ENCODE peak calls at places on chromosomes 6 and 20, in six cellular contexts. T, J, F, W, B and H are unnamed samples.

GRCh38 chr6:125781307-125781868 is 9.4 kb upstream of the NCOA7 start:
- DNase-seq in T (peak), J (peak), F (peak), W (no peak), B (peak), H (no peak)

GRCh38 chr6:100704941-100705340 is 176.2 kb downstream of the ASCC3 start:
- DNase-seq in T (no peak), J (peak), F (no peak), W (no peak), B (no peak), H (no peak)

GRCh38 chr20:48738399-48739304 is 89.1 kb downstream of the PREX1 start:
- DNase-seq in T (peak), J (no peak), F (no peak), W (no peak), B (no peak), H (no peak)

GRCh38 chr6:166614589-166614988 is 12.5 kb downstream of the RPS6KA2 start:
- DNase-seq in T (no peak), J (no peak), F (no peak), W (no peak), B (peak), H (no peak)

GRCh38 chr6:16694789-16695188 is 66.5 kb downstream of the ATXN1 start:
- DNase-seq in T (peak), J (no peak), F (no peak), W (no peak), B (no peak), H (no peak)

GRCh38 chr6:8065519-8065911 is 1.3 kb upstream of the BLOC1S5 start:
- DNase-seq in T (peak), J (no peak), F (no peak), W (no peak), B (no peak), H (no peak)

GRCh38 chr6:90388395-90388794 is 91.8 kb upstream of the BACH2 start:
- DNase-seq in T (no peak), J (no peak), F (no peak), W (no peak), B (no peak), H (no peak)

GRCh38 chr20:17542993-17543412 is 11.8 kb upstream of the BFSP1 start:
- DNase-seq in T (no peak), J (peak), F (peak), W (no peak), B (no peak), H (peak)

GRCh38 chr6:109922851-109923250 is 55.3 kb upstream of the GPR6 start:
- DNase-seq in T (no peak), J (peak), F (no peak), W (no peak), B (no peak), H (no peak)

GRCh38 chr6:85580104-85580877 is 13.4 kb downstream of the SNX14 start:
- DNase-seq in T (no peak), J (no peak), F (peak), W (no peak), B (no peak), H (peak)

GRCh38 chr6:170200458-170200891 is 90.4 kb downstream of the DLL1 start:
- DNase-seq in T (no peak), J (peak), F (peak), W (no peak), B (peak), H (peak)

GRCh38 chr6:26296857-26297648 is 67.9 kb upstream of the BTN3A2 start:
- DNase-seq in T (no peak), J (peak), F (no peak), W (no peak), B (no peak), H (peak)

GRCh38 chr20:44019638-44020335 is 105.1 kb downstream of the TOX2 start:
- DNase-seq in T (no peak), J (peak), F (peak), W (no peak), B (no peak), H (no peak)

GRCh38 chr20:57428611-57429496 is 37.7 kb downstream of the RBM38 start:
- DNase-seq in T (no peak), J (no peak), F (no peak), W (peak), B (no peak), H (no peak)

GRCh38 chr20:56433221-56433879 is 21.3 kb downstream of the CASS4 start:
- DNase-seq in T (no peak), J (no peak), F (peak), W (no peak), B (peak), H (no peak)

GRCh38 chr6:117022774-117023173 is 145.7 kb downstream of the RFX6 start:
- DNase-seq in T (no peak), J (no peak), F (no peak), W (no peak), B (no peak), H (peak)

GRCh38 chr6:35494161-35494563 is 2.7 kb downstream of the TEAD3 start:
- DNase-seq in T (no peak), J (no peak), F (no peak), W (no peak), B (no peak), H (no peak)

GRCh38 chr6:127186889-127187288 is 68.4 kb downstream of the RSPO3 start:
- DNase-seq in T (peak), J (no peak), F (no peak), W (peak), B (peak), H (peak)

GRCh38 chr6:105892577-105893262 is 193.4 kb upstream of the PRDM1 start:
- DNase-seq in T (peak), J (no peak), F (peak), W (no peak), B (no peak), H (peak)

GRCh38 chr20:44467289-44467883 is 8.3 kb upstream of the TTPAL start:
- DNase-seq in T (no peak), J (peak), F (no peak), W (no peak), B (no peak), H (peak)

GRCh38 chr20:35146299-35146921 is 726 bp downstream of the EDEM2 start:
- DNase-seq in T (no peak), J (no peak), F (no peak), W (peak), B (no peak), H (peak)

GRCh38 chr20:21272279-21272678 is 30.9 kb upstream of the XRN2 start:
- DNase-seq in T (no peak), J (no peak), F (peak), W (no peak), B (no peak), H (no peak)

GRCh38 chr20:32966881-32967781 is 37.1 kb downstream of the SUN5 start:
- DNase-seq in T (peak), J (no peak), F (no peak), W (no peak), B (no peak), H (no peak)

GRCh38 chr6:29975561-29975907 is 33.2 kb downstream of the HLA-A start:
- DNase-seq in T (no peak), J (no peak), F (no peak), W (no peak), B (no peak), H (no peak)

GRCh38 chr6:116884530-116884929 is 7.5 kb downstream of the RFX6 start:
- DNase-seq in T (no peak), J (no peak), F (no peak), W (no peak), B (no peak), H (no peak)

GRCh38 chr6:34473967-34474366 is 8.1 kb downstream of the PACSIN1 start:
- DNase-seq in T (no peak), J (no peak), F (no peak), W (no peak), B (no peak), H (no peak)

GRCh38 chr6:28203201-28203600 is 21.9 kb upstream of the ZSCAN9 start:
- DNase-seq in T (no peak), J (no peak), F (no peak), W (no peak), B (no peak), H (no peak)

GRCh38 chr6:161414800-161415199 is 140.9 kb upstream of the AGPAT4 start:
- DNase-seq in T (no peak), J (no peak), F (no peak), W (no peak), B (no peak), H (no peak)

GRCh38 chr6:92577077-92577719 is 842.2 kb downstream of the EPHA7 start:
- DNase-seq in T (no peak), J (peak), F (peak), W (no peak), B (no peak), H (no peak)

GRCh38 chr6:84908304-84908904 is 144.0 kb upstream of the TBX18 start:
- DNase-seq in T (no peak), J (no peak), F (no peak), W (no peak), B (no peak), H (no peak)

GRCh38 chr20:58651823-58652605 is 931 bp downstream of the STX16 start:
- DNase-seq in T (peak), J (peak), F (peak), W (peak), B (peak), H (peak)

GRCh38 chr6:106377061-106377540 is 16.6 kb downstream of the CRYBG1 start:
- DNase-seq in T (no peak), J (peak), F (peak), W (no peak), B (no peak), H (peak)

GRCh38 chr6:158630944-158631616 is 13.5 kb downstream of the DYNLT1 start:
- DNase-seq in T (no peak), J (peak), F (peak), W (peak), B (peak), H (peak)

GRCh38 chr6:56514395-56514794 is 128.3 kb downstream of the DST start:
- DNase-seq in T (no peak), J (peak), F (no peak), W (no peak), B (no peak), H (no peak)

GRCh38 chr20:8082999-8083398 is 49.1 kb upstream of the PLCB1 start:
- DNase-seq in T (no peak), J (peak), F (peak), W (no peak), B (no peak), H (no peak)

DNA sequence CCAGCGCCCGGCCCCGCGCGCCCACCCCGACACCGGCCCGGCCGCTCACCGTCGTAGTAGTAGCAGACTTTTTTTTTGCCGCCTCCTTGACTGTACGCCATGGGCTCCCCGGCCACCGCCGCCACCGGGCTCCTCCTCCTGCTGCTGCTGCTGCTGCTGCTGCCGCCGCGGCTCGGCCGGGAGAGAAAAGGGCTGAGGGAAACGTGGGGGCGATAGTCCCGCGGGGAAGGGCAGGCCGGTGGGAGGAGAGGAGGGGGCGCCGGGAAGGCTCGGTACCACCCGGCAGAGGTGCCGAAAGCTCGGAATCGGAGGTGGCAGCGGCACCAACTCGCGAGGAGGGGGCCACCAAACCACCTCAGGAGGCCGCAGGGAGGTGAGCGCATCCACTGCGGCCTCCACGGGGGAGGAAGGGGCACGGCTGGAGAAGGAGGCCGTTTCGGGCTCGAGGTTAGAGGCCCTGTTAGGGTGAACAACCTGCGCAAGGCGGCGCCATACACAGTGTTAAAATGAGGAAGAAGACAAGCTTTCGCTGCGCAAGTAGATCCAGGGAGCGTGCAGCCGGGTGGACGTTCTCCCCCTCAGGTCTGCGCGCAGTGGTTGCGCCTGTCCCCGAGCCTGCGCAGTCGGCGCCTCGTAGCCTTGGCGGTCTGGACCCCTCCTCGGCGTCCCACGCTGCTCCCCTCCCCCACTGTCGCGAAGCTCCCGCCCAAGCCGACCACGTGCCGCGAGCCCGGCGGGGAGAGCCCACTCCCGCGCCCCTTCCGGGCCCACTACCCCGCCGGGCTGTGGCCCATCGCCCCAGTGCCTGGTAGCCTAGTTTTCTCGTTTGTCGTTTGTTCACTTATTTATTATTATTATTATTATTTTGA is at the start of gene HDAC2:
- DNase-seq in T (peak), J (peak), F (peak), W (peak), B (peak), H (peak)
- TF ChIP-seq CTCF in T (no peak), J (no peak), F (no peak), W (no peak), B (no peak), H (no peak)

GRCh38 chr20:38214871-38215788 is 45.4 kb downstream of the KIAA1755 start:
- DNase-seq in T (no peak), J (no peak), F (no peak), W (no peak), B (no peak), H (no peak)
- TF ChIP-seq CTCF in T (no peak), J (no peak), F (peak), W (no peak), B (no peak), H (peak)

DNA sequence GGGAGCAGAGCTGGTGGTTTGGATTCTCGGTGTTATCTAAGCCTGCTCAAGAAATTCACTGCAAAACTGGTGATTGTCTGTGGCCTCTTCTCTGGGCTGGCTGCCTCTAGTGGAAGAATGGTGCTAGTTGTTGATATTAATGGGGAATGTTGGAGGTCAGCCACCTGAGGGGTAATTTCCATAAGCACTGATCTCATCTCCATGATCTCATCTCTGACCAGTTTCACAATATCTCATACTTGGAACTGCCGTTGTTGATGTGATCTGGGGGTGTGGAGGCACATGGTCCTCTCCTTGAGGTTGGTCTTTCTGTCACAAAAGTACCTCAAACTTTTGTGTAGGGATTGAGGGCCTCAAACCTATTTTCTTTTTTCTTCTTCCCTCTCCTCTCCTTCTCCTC is 102.6 kb downstream of the CD109 start:
- DNase-seq in T (peak), J (peak), F (peak), W (no peak), B (no peak), H (peak)
- TF ChIP-seq CTCF in T (no peak), J (peak), F (peak), W (no peak), B (no peak), H (peak)

GRCh38 chr6:132860254-132860653 is 45.9 kb downstream of the RPS12 start:
- DNase-seq in T (no peak), J (no peak), F (no peak), W (no peak), B (no peak), H (no peak)
- TF ChIP-seq CTCF in T (no peak), J (no peak), F (no peak), W (no peak), B (no peak), H (no peak)

GRCh38 chr20:40727960-40728359 is 38.9 kb upstream of the MAFB start:
- DNase-seq in T (no peak), J (no peak), F (no peak), W (no peak), B (no peak), H (peak)

GRCh38 chr20:40728996-40729395 is 40.0 kb upstream of the MAFB start:
- DNase-seq in T (no peak), J (no peak), F (no peak), W (no peak), B (no peak), H (no peak)

GRCh38 chr20:40724566-40724965 is 35.5 kb upstream of the MAFB start:
- DNase-seq in T (no peak), J (no peak), F (no peak), W (no peak), B (no peak), H (no peak)

DNA sequence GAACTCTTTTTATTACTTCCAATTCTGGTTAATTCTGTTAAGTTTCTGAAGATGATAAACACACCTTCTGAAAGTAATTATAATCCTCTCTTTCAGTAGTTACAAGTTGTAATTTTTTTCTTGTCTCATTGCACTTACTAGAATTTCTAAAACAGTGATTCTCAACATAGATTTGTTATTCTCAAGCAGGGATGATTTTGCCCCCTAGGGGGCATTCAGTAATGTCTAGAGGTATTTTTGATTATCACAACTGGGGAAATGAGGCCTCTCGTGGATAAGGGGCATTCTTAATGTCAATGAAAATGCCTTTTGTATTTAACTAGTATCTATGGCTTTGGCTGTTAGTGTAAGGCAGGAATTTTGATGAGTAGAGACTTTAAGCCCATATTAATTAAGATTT is 39.4 kb upstream of the MAFB start:
- DNase-seq in T (no peak), J (no peak), F (no peak), W (no peak), B (no peak), H (no peak)
- TF ChIP-seq CTCF in T (no peak), J (no peak), F (no peak), W (no peak), B (no peak), H (no peak)

GRCh38 chr20:40606660-40607059 is 82.4 kb downstream of the MAFB start:
- DNase-seq in T (no peak), J (no peak), F (no peak), W (no peak), B (no peak), H (no peak)
- TF ChIP-seq CTCF in T (no peak), J (no peak), F (no peak), W (no peak), B (no peak), H (peak)

DNA sequence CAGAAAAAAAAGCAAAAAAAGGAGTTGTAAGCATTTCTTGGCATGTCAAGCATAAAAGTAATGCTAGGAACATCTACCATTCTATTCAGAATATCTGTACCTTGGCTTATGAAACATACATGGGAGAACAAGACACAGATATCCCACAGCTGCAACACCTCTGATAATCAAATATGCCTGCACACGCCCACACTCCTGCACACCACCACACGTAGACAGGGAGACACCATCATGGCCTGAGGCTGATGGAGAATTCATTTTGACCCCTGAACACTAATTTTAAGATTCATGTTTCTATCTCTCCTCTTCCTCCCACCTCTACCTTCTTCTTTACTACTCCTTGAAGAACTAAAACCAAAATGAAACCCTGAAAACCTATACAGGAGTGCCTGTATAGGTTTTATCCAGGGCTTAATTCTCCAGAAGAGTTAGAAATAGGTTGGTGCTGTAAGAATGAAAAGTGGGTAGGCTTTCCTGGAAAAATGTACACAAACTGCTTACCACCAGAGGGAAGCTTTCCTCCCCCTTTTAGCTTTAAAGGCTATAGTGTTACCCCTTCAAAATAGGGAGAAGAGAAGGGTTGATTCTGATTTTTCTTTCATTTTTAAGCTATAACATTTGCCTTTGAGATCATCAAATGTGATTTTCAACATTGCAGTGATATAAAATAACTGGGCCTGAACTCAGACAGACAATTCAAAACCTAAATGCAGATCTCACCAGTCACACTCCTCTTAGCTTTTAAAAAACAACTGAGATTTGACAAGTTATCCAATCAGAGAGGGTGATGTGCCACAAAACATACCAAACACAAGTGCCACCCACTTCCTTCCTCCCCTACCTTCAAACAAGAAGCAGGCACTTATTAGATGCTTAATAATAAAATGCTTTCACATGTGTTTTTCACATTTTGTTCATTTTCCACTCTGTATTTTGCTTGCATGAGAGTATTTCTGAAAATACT is 57.9 kb downstream of the ELOVL5 start:
- DNase-seq in T (no peak), J (no peak), F (no peak), W (no peak), B (no peak), H (no peak)
- TF ChIP-seq CTCF in T (no peak), J (peak), F (no peak), W (no peak), B (no peak), H (no peak)

DNA sequence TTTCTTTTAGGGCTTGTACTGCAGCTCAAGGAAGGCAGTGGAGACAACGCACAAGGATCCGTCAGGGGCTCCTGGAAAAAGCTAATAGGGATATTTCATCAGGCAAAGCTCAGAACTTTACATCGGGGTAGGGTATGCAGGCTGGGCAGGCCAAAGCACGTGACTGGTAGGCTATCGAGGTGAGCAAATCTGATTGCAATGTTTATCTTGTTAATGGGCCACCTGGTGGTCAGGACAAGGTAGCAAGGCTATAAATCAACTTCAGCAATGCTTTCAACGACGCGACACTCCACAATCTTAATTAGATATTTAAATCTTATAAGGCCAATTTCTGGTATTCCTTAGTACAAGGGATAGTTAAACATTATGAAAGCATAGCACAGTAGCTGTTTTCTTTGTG is 1302.8 kb upstream of the EYS start:
- DNase-seq in T (no peak), J (no peak), F (no peak), W (no peak), B (no peak), H (no peak)
- TF ChIP-seq CTCF in T (no peak), J (no peak), F (no peak), W (no peak), B (no peak), H (peak)

GRCh38 chr6:81752084-81752968 is at the start of gene TENT5A:
- DNase-seq in T (peak), J (peak), F (peak), W (peak), B (peak), H (peak)
- TF ChIP-seq CTCF in T (no peak), J (no peak), F (no peak), W (no peak), B (no peak), H (peak)